ENCODE peak calls at places on chromosomes 4 and X, in seven cellular contexts. Z, J, W, V, R, U and F are unnamed samples.
A peak's percentile ranks its signal among the peaks of the same experiment; 100 is the strongest.

GRCh38 chr4:15100994-15101695 is 98.9 kb downstream of the CPEB2 start:
- DNase-seq in W (peak; percentile 29), J (no peak), R (no peak), Z (no peak), U (no peak), V (no peak), F (no peak)

GRCh38 chr4:162038112-162038511 is 125.7 kb downstream of the FSTL5 start:
- DNase-seq in Z (no peak), J (no peak), R (no peak), V (no peak), W (no peak), U (no peak), F (no peak)

GRCh38 chr4:7052313-7052712 is 9.1 kb downstream of the TADA2B start:
- DNase-seq in R (no peak), J (no peak), Z (no peak), V (no peak), U (no peak), W (no peak), F (no peak)

GRCh38 chr4:72909461-72909860 is 160.1 kb downstream of the COX18 start:
- DNase-seq in J (no peak), U (no peak), R (no peak), Z (no peak), V (no peak), W (no peak), F (no peak)

GRCh38 chrX:9677098-9677739 is 88.4 kb downstream of the GPR143 start:
- DNase-seq in U (no peak), V (peak; percentile 6), Z (peak; percentile 87), W (peak; percentile 64), R (no peak), J (peak; percentile 79), F (peak; percentile 79)

GRCh38 chr4:158255727-158256324 is 45.5 kb downstream of the TMEM144 start:
- DNase-seq in V (peak; percentile 29), J (peak; percentile 4), W (peak; percentile 70), U (no peak), Z (no peak), R (peak; percentile 62), F (no peak)

GRCh38 chrX:48598645-48599044 is 1.4 kb downstream of the WDR13 start:
- DNase-seq in R (no peak), V (no peak), Z (no peak), U (no peak), J (no peak), W (no peak), F (no peak)

GRCh38 chr4:84547211-84547610 is 35.7 kb upstream of the CDS1 start:
- DNase-seq in W (no peak), Z (no peak), U (no peak), R (no peak), J (no peak), V (no peak), F (no peak)

GRCh38 chrX:14476169-14476568 is 53.2 kb upstream of the GLRA2 start:
- DNase-seq in R (peak; percentile 58), W (no peak), U (no peak), V (no peak), J (no peak), Z (no peak), F (no peak)